ENCODE peak calls at places on chromosomes 16 and 17, in ten cellular contexts. Y is uterus; C is hepatic stellate cell; H is NCI-H146; D is substantia nigra; V is PC-3; X is effector memory CD4-positive, alpha-beta T cell; M is left ventricle myocardium inferior; B is stimulated activated CD8-positive, alpha-beta memory T cell treated with anti-CD3 and anti-CD28 coated beads, Interleukin-2, amount 100 ng/mL, for 48 hours; N is heart right ventricle. W is an unnamed sample.

GRCh38 chr16:7278636-7279035 is 54.0 kb upstream of the RBFOX1 start:
- DNase-seq in Y (no peak), C (no peak), H (no peak), D (no peak), V (no peak), X (no peak), M (no peak), B (no peak), N (no peak), W (no peak)

GRCh38 chr17:76354317-76354729 is 607 bp upstream of the PRPSAP1 start:
- DNase-seq in Y (no peak), C (no peak), H (no peak), D (no peak), V (no peak), X (no peak), M (no peak), B (no peak), N (no peak), W (no peak)

GRCh38 chr16:83624436-83625120 is 183.2 kb upstream of the HSBP1 start:
- DNase-seq in Y (no peak), C (no peak), H (no peak), D (no peak), V (no peak), X (no peak), M (no peak), B (no peak), N (no peak), W (no peak)

GRCh38 chr16:67885545-67885944 is 860 bp downstream of the NRN1L start:
- DNase-seq in Y (no peak), C (no peak), H (no peak), D (no peak), V (no peak), X (no peak), M (no peak), B (no peak), N (no peak), W (no peak)

GRCh38 chr16:24255446-24256352 is at the start of gene CACNG3:
- DNase-seq in Y (no peak), C (no peak), H (no peak), D (no peak), V (no peak), X (peak), M (peak), B (peak), N (peak), W (peak)

GRCh38 chr17:35630530-35631148 is 43.5 kb downstream of the AP2B1 start:
- DNase-seq in Y (no peak), C (peak), H (no peak), D (no peak), V (peak), X (no peak), M (no peak), B (no peak), N (no peak), W (no peak)

GRCh38 chr16:75250089-75250808 is 1.2 kb downstream of the BCAR1 start:
- DNase-seq in Y (peak), C (peak), H (no peak), D (no peak), V (peak), X (no peak), M (peak), B (no peak), N (peak), W (peak)

GRCh38 chr17:75110307-75110937 is 653 bp downstream of the ARMC7 start:
- DNase-seq in Y (no peak), C (no peak), H (peak), D (no peak), V (peak), X (no peak), M (no peak), B (no peak), N (no peak), W (no peak)

GRCh38 chr16:74817851-74818250 is 43.2 kb upstream of the FA2H start:
- DNase-seq in Y (no peak), C (no peak), H (no peak), D (no peak), V (no peak), X (no peak), M (no peak), B (no peak), N (no peak), W (no peak)

GRCh38 chr17:38703742-38704644 is 1.1 kb upstream of the MLLT6 start:
- DNase-seq in Y (peak), C (peak), H (peak), D (no peak), V (peak), X (peak), M (peak), B (peak), N (peak), W (peak)

GRCh38 chr16:86834451-86835035 is 256.2 kb downstream of the FOXL1 start:
- DNase-seq in Y (no peak), C (no peak), H (no peak), D (no peak), V (peak), X (no peak), M (no peak), B (no peak), N (peak), W (peak)

GRCh38 chr17:75555679-75556153 is 30.2 kb downstream of the LLGL2 start:
- DNase-seq in Y (no peak), C (no peak), H (no peak), D (no peak), V (no peak), X (no peak), M (no peak), B (no peak), N (no peak), W (no peak)

GRCh38 chr17:44940321-44940720 is 7.3 kb downstream of the KIF18B start:
- DNase-seq in Y (no peak), C (no peak), H (no peak), D (no peak), V (peak), X (no peak), M (no peak), B (no peak), N (no peak), W (no peak)

GRCh38 chr16:51146256-51146924 is 4.7 kb downstream of the SALL1 start:
- DNase-seq in Y (no peak), C (no peak), H (no peak), D (no peak), V (no peak), X (no peak), M (no peak), B (no peak), N (no peak), W (no peak)

GRCh38 chr16:88623858-88624257 is 14.5 kb upstream of the IL17C start:
- DNase-seq in Y (no peak), C (no peak), H (no peak), D (no peak), V (no peak), X (no peak), M (no peak), B (no peak), N (no peak), W (no peak)

GRCh38 chr16:49587051-49587450 is 213.4 kb downstream of the C16orf78 start:
- DNase-seq in Y (no peak), C (no peak), H (no peak), D (no peak), V (no peak), X (no peak), M (no peak), B (no peak), N (no peak), W (no peak)

GRCh38 chr17:80796430-80796861 is 195.2 kb upstream of the CHMP6 start:
- DNase-seq in Y (no peak), C (no peak), H (no peak), D (no peak), V (no peak), X (no peak), M (no peak), B (no peak), N (no peak), W (peak)

GRCh38 chr16:76756951-76757350 is 434.0 kb upstream of the MON1B start:
- DNase-seq in Y (no peak), C (no peak), H (no peak), D (no peak), V (peak), X (no peak), M (no peak), B (no peak), N (no peak), W (no peak)

GRCh38 chr17:52827526-52827925 is 669.0 kb upstream of the CA10 start:
- DNase-seq in Y (no peak), C (no peak), H (no peak), D (no peak), V (peak), X (no peak), M (no peak), B (no peak), N (no peak), W (no peak)

GRCh38 chr17:2468270-2468669 is 43.4 kb downstream of the METTL16 start:
- DNase-seq in Y (no peak), C (no peak), H (no peak), D (no peak), V (peak), X (no peak), M (no peak), B (no peak), N (no peak), W (no peak)

GRCh38 chr16:87608400-87608985 is 6.2 kb downstream of the JPH3 start:
- DNase-seq in Y (no peak), C (peak), H (no peak), D (no peak), V (peak), X (no peak), M (peak), B (peak), N (peak), W (peak)

GRCh38 chr16:75385507-75386152 is 47.7 kb downstream of the CFDP1 start:
- DNase-seq in Y (peak), C (no peak), H (peak), D (no peak), V (peak), X (peak), M (no peak), B (no peak), N (no peak), W (no peak)

GRCh38 chr17:65183736-65184135 is 46.6 kb downstream of the RGS9 start:
- DNase-seq in Y (no peak), C (peak), H (no peak), D (no peak), V (peak), X (no peak), M (no peak), B (no peak), N (no peak), W (no peak)

GRCh38 chr17:18859256-18859655 is 1.3 kb downstream of the PRPSAP2 start:
- DNase-seq in Y (peak), C (peak), H (peak), D (no peak), V (peak), X (no peak), M (no peak), B (no peak), N (no peak), W (no peak)

GRCh38 chr17:66191607-66192377 is at the start of gene CEP112:
- DNase-seq in Y (peak), C (peak), H (peak), D (no peak), V (peak), X (peak), M (peak), B (peak), N (peak), W (peak)

GRCh38 chr16:66717112-66717675 is 20.7 kb upstream of the CMTM4 start:
- DNase-seq in Y (no peak), C (no peak), H (no peak), D (no peak), V (peak), X (no peak), M (peak), B (no peak), N (peak), W (no peak)

GRCh38 chr16:4214215-4214621 is 27.7 kb downstream of the SRL start:
- DNase-seq in Y (peak), C (peak), H (no peak), D (no peak), V (peak), X (no peak), M (no peak), B (no peak), N (no peak), W (no peak)

GRCh38 chr16:11672206-11673090 is 4.2 kb downstream of the SNN start:
- DNase-seq in Y (no peak), C (no peak), H (no peak), D (no peak), V (no peak), X (no peak), M (no peak), B (no peak), N (peak), W (peak)